ENCODE peak calls at places on chromosomes 7 and 10, in six cellular contexts. B is kidney epithelial cell, Q is pancreas, D is endodermal cell, P is Panc1, R is foreskin fibroblast. V is an unnamed sample.

GRCh38 chr7:110061387-110061786 is 1029.5 kb upstream of the LRRN3 start:
- DNase-seq in Q (no peak), D (no peak), P (no peak), R (no peak), B (no peak), V (no peak)

GRCh38 chr7:47333131-47333887 is 248.6 kb downstream of the TNS3 start:
- DNase-seq in P (no peak), Q (no peak), R (no peak), D (no peak), B (no peak), V (no peak)

GRCh38 chr7:5586279-5586962 is 162.8 kb upstream of the TNRC18 start:
- DNase-seq in Q (no peak), B (no peak), P (no peak), R (no peak), D (peak; percentile 67), V (no peak)

GRCh38 chr7:10802526-10802925 is 171.1 kb upstream of the PHF14 start:
- DNase-seq in P (no peak), B (peak; percentile 82), R (no peak), D (no peak), Q (no peak), V (no peak)

GRCh38 chr7:33874943-33875342 is 30.4 kb upstream of the BMPER start:
- DNase-seq in Q (no peak), P (no peak), B (no peak), D (no peak), R (peak; percentile 75), V (no peak)

GRCh38 chr10:77377034-77377433 is 260.6 kb downstream of the KCNMA1 start:
- DNase-seq in R (no peak), Q (peak; percentile 21), P (no peak), D (no peak), B (no peak), V (no peak)

GRCh38 chr10:35495521-35496238 is 109.5 kb upstream of the GJD4 start:
- DNase-seq in B (no peak), R (peak; percentile 48), D (no peak), Q (no peak), P (no peak), V (no peak)

GRCh38 chr10:14820010-14820774 is 17.6 kb downstream of the CDNF start:
- DNase-seq in D (no peak), R (peak; percentile 94), P (no peak), Q (no peak), B (peak; percentile 48), V (no peak)

GRCh38 chr10:11988924-11989323 is 53.7 kb downstream of the UPF2 start:
- DNase-seq in D (no peak), B (no peak), P (no peak), R (no peak), Q (no peak), V (no peak)

GRCh38 chr10:78579586-78579985 is 489.2 kb upstream of the ZMIZ1 start:
- DNase-seq in P (no peak), B (no peak), Q (no peak), R (no peak), D (no peak), V (no peak)

GRCh38 chr7:51017576-51018535 is 235.2 kb upstream of the GRB10 start:
- DNase-seq in B (no peak), Q (no peak), R (no peak), P (no peak), D (no peak), V (no peak)

GRCh38 chr10:102003541-102003940 is 52.4 kb downstream of the ARMH3 start:
- DNase-seq in P (no peak), D (no peak), Q (no peak), R (peak; percentile 60), B (no peak), V (no peak)

GRCh38 chr7:151598045-151598444 is 78.3 kb upstream of the RHEB start:
- DNase-seq in Q (no peak), P (peak; percentile 56), D (no peak), R (peak; percentile 82), B (peak; percentile 94), V (no peak)

GRCh38 chr10:646118-646524 is 43.3 kb downstream of the DIP2C start:
- DNase-seq in D (peak; percentile 61), B (no peak), R (no peak), P (no peak), Q (no peak), V (no peak)

GRCh38 chr10:124705021-124705740 is 39.0 kb downstream of the FAM53B start:
- DNase-seq in B (no peak), P (no peak), R (no peak), D (no peak), Q (no peak), V (no peak)

GRCh38 chr10:11354823-11355222 is 256.6 kb downstream of the USP6NL start:
- DNase-seq in P (no peak), Q (no peak), B (no peak), D (no peak), R (no peak), V (no peak)

GRCh38 chr7:101164071-101164840 is 1.1 kb downstream of the VGF start:
- DNase-seq in D (peak; percentile 93), P (no peak), R (peak; percentile 89), Q (no peak), B (no peak), V (no peak)

GRCh38 chr7:67625257-67625713 is 628.7 kb downstream of the TYW1 start:
- DNase-seq in Q (peak; percentile 48), R (peak; percentile 32), D (peak; percentile 96), P (peak; percentile 24), B (peak; percentile 5), V (peak; percentile 2)

GRCh38 chr7:157987906-157988305 is 599.7 kb downstream of the PTPRN2 start:
- DNase-seq in B (no peak), R (no peak), D (no peak), Q (no peak), P (no peak), V (no peak)

GRCh38 chr7:520503-521161 is 986 bp upstream of the PDGFA start:
- DNase-seq in Q (no peak), D (peak; percentile 81), P (no peak), R (peak; percentile 43), B (no peak), V (no peak)
- TF ChIP-seq CTCF in Q (no peak), D (no peak), P (peak; percentile 80), R (no peak), B (peak; percentile 34), V (no peak)

DNA sequence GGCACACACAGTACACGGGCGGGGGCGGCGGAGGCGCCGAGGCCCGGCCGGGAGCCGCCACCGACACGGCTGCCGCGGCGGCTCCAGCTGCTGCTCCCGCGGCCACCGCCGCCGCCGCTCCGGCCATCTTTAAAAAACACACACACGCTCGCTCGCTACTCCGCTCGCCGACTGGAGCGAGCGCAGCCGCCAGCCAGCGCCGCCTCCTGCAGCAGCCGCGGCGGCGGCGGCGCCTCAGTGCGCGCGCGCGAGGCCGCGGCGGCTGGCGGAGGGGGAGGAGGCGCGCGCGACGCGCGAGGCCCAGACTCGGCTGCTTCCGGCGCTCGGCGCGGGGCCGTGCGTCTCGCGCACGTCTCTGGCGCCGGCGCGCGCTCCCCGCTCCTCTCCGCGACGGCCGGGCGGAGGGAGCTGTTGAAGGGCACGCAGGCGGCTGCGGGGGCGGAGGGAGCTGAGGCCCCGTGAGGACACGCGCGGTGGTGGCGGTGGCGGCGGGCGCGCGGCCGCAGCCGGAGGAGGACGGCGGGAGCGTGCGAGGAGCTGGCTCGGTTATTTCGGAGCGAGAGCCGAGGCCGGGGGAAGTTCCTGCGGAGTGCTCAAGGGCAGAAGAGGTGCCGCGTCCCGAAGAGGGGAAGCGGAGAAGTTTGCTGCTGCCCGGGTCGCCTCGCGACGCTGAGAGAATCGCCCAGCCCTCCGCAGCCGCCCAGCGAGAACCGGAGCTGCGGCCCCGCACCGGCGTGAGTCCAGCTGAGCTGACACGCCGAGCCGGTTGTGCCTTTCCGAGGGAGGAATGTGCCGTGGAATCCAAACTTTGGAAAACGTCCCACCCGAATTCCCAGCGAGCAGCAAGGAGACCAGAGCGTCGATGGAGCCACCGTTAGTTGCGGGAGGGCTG is at the start of gene KDM7A:
- DNase-seq in R (peak; percentile 98), P (no peak), D (peak; percentile 91), B (peak; percentile 51), Q (peak; percentile 91), V (peak; percentile 64)
- H3K4me3 ChIP-seq in R (peak within 1 kb of the TSS; percentile 85), P (peak within 1 kb of the TSS; percentile 81), D (peak within 1 kb of the TSS; percentile 93), B (peak within 1 kb of the TSS; percentile 87), Q (peak within 1 kb of the TSS; percentile 54), V (peak within 1 kb of the TSS; percentile 67)

DNA sequence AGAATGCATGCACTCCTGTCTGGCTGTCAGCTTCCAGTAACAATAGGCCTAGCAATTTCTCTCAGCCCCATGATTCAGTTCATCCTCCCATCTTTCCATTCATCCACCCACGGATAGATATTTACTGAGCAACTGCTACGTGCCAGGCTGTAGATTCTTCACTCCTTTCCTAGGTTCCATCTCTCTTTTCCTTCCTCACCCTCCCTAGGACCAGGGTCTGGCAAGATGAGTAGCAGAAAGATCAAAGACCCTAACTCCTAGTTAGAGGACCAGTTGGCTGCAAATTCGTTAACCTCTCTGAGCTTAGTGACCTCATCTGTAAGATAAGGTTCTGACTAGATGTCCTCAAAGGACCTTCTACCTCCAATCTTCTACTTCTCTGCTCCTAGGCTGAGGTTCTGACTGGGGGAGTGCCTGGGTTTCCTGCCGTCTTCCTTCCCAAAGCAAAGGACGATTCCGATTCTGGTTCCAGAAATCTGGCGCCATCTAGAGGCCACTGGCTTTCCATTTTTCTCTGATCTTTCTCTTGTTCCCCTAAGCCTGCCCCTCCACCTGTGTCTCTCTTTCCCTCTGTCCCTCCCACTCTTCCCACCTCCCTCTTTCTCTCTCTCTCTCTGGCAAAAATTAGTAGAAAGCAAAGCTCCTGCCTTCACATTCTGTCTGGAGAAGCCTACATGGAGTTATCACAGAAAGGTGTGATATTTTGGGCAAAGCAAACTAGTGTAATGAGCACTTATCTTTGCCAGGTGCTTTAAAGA is 26.2 kb downstream of the TBATA start:
- DNase-seq in R (peak; percentile 88), Q (peak; percentile 45), D (peak; percentile 93), B (peak; percentile 31), P (peak; percentile 48), V (peak; percentile 8)
- TF ChIP-seq CTCF in R (peak; percentile 52), Q (peak; percentile 46), D (peak; percentile 87), B (peak; percentile 78), P (peak; percentile 89), V (peak; percentile 83)

GRCh38 chr7:43906327-43907010 is at the start of gene URGCP:
- DNase-seq in Q (peak; percentile 50), D (peak; percentile 80), R (peak; percentile 75), B (no peak), P (no peak), V (no peak)

GRCh38 chr7:43905209-43905946 is 1.0 kb downstream of the URGCP start:
- DNase-seq in Q (peak; percentile 30), D (peak; percentile 65), R (peak; percentile 78), B (no peak), P (no peak), V (no peak)

GRCh38 chr7:43905954-43906326 is 456 bp downstream of the URGCP start:
- DNase-seq in B (no peak), Q (peak; percentile 18), D (peak; percentile 76), R (peak; percentile 44), P (no peak), V (no peak)

GRCh38 chr7:43902542-43903054 is 3.8 kb downstream of the URGCP start:
- DNase-seq in Q (no peak), D (no peak), B (no peak), P (no peak), R (no peak), V (no peak)

DNA sequence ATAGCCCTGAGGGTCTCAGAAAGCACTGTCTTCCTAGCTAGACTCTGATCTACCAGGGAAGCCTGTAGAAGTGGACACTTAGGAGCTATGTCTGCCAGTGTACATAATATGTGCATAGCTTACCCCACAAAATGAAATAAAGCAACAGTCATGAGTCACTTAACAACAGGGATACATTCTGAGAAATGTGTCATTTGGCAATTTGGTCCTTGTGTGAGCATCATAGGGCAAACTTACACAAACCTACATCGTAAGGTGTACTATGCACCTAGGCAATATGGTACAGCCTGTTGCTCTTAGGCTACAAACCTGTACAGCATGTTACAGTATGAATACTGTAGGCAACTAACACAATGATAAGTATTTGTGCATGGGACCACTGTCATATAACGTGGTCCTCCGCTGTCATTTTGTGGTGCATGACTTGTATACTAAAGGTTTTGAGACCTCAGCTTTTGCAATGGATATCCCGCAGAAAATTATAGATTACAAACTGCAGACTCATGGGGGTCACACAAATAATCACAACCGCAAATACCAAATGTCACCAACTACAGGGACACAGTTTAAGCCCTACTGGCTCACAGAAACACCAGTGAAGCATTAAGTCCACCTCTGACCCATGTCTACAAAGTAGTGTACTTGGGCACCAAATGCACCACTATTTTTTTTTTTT is 1.7 kb downstream of the URGCP start:
- DNase-seq in R (peak; percentile 66), P (no peak), B (no peak), D (no peak), Q (no peak), V (no peak)
- H3K4me3 ChIP-seq in R (peak overlapping the region; percentile 84), P (no peak overlapping the region), B (no peak overlapping the region), D (peak overlapping the region; percentile 81), Q (peak overlapping the region; percentile 72), V (no peak overlapping the region)

V was measured in GM12864.